ENCODE peak calls at places on chromosomes 16 and 17, in six cellular contexts. Z, S, I, R, Q and E are unnamed samples.
A peak's percentile ranks its signal among the peaks of the same experiment; 100 is the strongest.

GRCh38 chr17:16512011-16512410 is 20.0 kb upstream of the LRRC75A start:
- DNase-seq in Z (no peak), S (no peak), I (no peak), R (no peak), Q (no peak), E (no peak)

GRCh38 chr17:72974605-72975232 is 117.8 kb downstream of the SLC39A11 start:
- DNase-seq in Z (peak; percentile 43), S (no peak), I (no peak), R (no peak), Q (no peak), E (no peak)

GRCh38 chr16:21197621-21198020 is 13.8 kb downstream of the ZP2 start:
- DNase-seq in Z (no peak), S (no peak), I (no peak), R (no peak), Q (no peak), E (no peak)

GRCh38 chr16:27742333-27742732 is 192.4 kb downstream of the KATNIP start:
- DNase-seq in Z (no peak), S (no peak), I (no peak), R (no peak), Q (no peak), E (no peak)

GRCh38 chr17:69672924-69673323 is 258.4 kb downstream of the MAP2K6 start:
- DNase-seq in Z (no peak), S (no peak), I (no peak), R (no peak), Q (no peak), E (no peak)

GRCh38 chr16:56617212-56618085 is 8.1 kb upstream of the MT1E start:
- DNase-seq in Z (peak; percentile 70), S (peak; percentile 92), I (no peak), R (no peak), Q (no peak), E (peak; percentile 76)

GRCh38 chr16:20309786-20310185 is 17.5 kb downstream of the GP2 start:
- DNase-seq in Z (no peak), S (no peak), I (no peak), R (no peak), Q (no peak), E (no peak)

GRCh38 chr17:31511176-31511540 is 119.7 kb downstream of the RAB11FIP4 start:
- DNase-seq in Z (peak; percentile 57), S (no peak), I (no peak), R (no peak), Q (no peak), E (no peak)

GRCh38 chr17:64779344-64780095 is 117.4 kb upstream of the SMURF2 start:
- DNase-seq in Z (peak; percentile 27), S (no peak), I (no peak), R (no peak), Q (no peak), E (no peak)

GRCh38 chr17:72361892-72362291 is 241.1 kb downstream of the SOX9 start:
- DNase-seq in Z (no peak), S (no peak), I (no peak), R (no peak), Q (no peak), E (no peak)

GRCh38 chr17:10135539-10136257 is 62.7 kb downstream of the GAS7 start:
- DNase-seq in Z (peak; percentile 49), S (peak; percentile 89), I (peak; percentile 97), R (no peak), Q (no peak), E (peak; percentile 62)

GRCh38 chr17:5422505-5422904 is 2.5 kb downstream of the RPAIN start:
- DNase-seq in Z (no peak), S (no peak), I (no peak), R (no peak), Q (no peak), E (no peak)

GRCh38 chr16:57624806-57625500 is 3.5 kb upstream of the ADGRG1 start:
- DNase-seq in Z (no peak), S (no peak), I (no peak), R (no peak), Q (no peak), E (no peak)

GRCh38 chr17:13594310-13594709 is 7.4 kb downstream of the HS3ST3A1 start:
- DNase-seq in Z (no peak), S (no peak), I (no peak), R (peak; percentile 47), Q (no peak), E (no peak)

GRCh38 chr17:7281074-7281952 is at the start of gene SLC2A4:
- DNase-seq in Z (peak; percentile 97), S (peak; percentile 98), I (peak; percentile 99), R (peak; percentile 99), Q (peak; percentile 97), E (peak; percentile 96)

GRCh38 chr16:50841081-50841886 is 99.4 kb downstream of the CYLD start:
- DNase-seq in Z (no peak), S (no peak), I (no peak), R (no peak), Q (peak; percentile 78), E (peak; percentile 39)

GRCh38 chr16:4536391-4537106 is 2.0 kb downstream of the CDIP1 start:
- DNase-seq in Z (no peak), S (no peak), I (no peak), R (no peak), Q (no peak), E (no peak)

GRCh38 chr16:86171329-86171728 is 272.4 kb downstream of the IRF8 start:
- DNase-seq in Z (no peak), S (no peak), I (no peak), R (no peak), Q (no peak), E (no peak)

GRCh38 chr17:36195474-36196098 is 972 bp downstream of the CCL3L1 start:
- DNase-seq in Z (no peak), S (no peak), I (no peak), R (no peak), Q (no peak), E (no peak)

GRCh38 chr17:49997773-49998703 is 3.0 kb upstream of the DLX3 start:
- DNase-seq in Z (peak; percentile 83), S (peak; percentile 85), I (no peak), R (peak; percentile 92), Q (peak; percentile 88), E (peak; percentile 82)
- H3K27me3 ChIP-seq in Z (peaks cover 98% of the 10 kb centered on the region), S (peaks cover 39% of the 10 kb centered on the region), I (peaks cover 50% of the 10 kb centered on the region), R (peaks cover 76% of the 10 kb centered on the region), Q (peaks cover 24% of the 10 kb centered on the region), E (peaks cover 3% of the 10 kb centered on the region)

GRCh38 chr16:64740261-64740660 is 381.6 kb downstream of the CDH11 start:
- DNase-seq in Z (no peak), S (no peak), I (no peak), R (no peak), Q (no peak), E (no peak)
- TF ChIP-seq EP300 in Z (no peak), S (no peak), I (no peak), R (no peak), Q (no peak), E (no peak)

GRCh38 chr16:84367297-84367680 is 1.0 kb upstream of the ATP2C2 start:
- DNase-seq in Z (peak; percentile 69), S (no peak), I (no peak), R (no peak), Q (no peak), E (no peak)

GRCh38 chr16:84366208-84366607 is 2.1 kb upstream of the ATP2C2 start:
- DNase-seq in Z (no peak), S (no peak), I (no peak), R (no peak), Q (no peak), E (no peak)

GRCh38 chr16:84368327-84368996 is at the start of gene ATP2C2:
- DNase-seq in Z (peak; percentile 86), S (no peak), I (no peak), R (peak; percentile 38), Q (peak; percentile 42), E (no peak)

GRCh38 chr16:84369105-84369504 is 767 bp downstream of the ATP2C2 start:
- DNase-seq in Z (no peak), S (no peak), I (no peak), R (no peak), Q (no peak), E (no peak)

GRCh38 chr16:84367750-84368320 is 503 bp upstream of the ATP2C2 start:
- DNase-seq in Z (peak; percentile 60), S (no peak), I (no peak), R (no peak), Q (no peak), E (no peak)
- H3K27me3 ChIP-seq in Z (peaks cover 36% of the 10 kb centered on the region), S (peaks cover 21% of the 10 kb centered on the region), I (peaks cover 18% of the 10 kb centered on the region), R (peaks cover 70% of the 10 kb centered on the region), Q (peaks cover 36% of the 10 kb centered on the region), E (no peaks in the 10 kb centered on the region)

GRCh38 chr16:83953796-83954576 is 946 bp downstream of the OSGIN1 start:
- DNase-seq in Z (no peak), S (no peak), I (no peak), R (no peak), Q (peak; percentile 69), E (no peak)

GRCh38 chr16:83952587-83952939 is 477 bp upstream of the OSGIN1 start:
- DNase-seq in Z (no peak), S (no peak), I (no peak), R (no peak), Q (no peak), E (no peak)

GRCh38 chr16:83954577-83955016 is 1.6 kb downstream of the OSGIN1 start:
- DNase-seq in Z (peak; percentile 74), S (peak; percentile 82), I (no peak), R (no peak), Q (no peak), E (no peak)

GRCh38 chr16:83951544-83951943 is 1.5 kb upstream of the OSGIN1 start:
- DNase-seq in Z (no peak), S (no peak), I (no peak), R (no peak), Q (no peak), E (no peak)

GRCh38 chr16:83952940-83953795 is at the start of gene OSGIN1:
- DNase-seq in Z (peak; percentile 96), S (peak; percentile 98), I (peak; percentile 99), R (peak; percentile 88), Q (peak; percentile 97), E (peak; percentile 94)
- TF ChIP-seq EP300 in Z (no peak), S (peak; percentile 63), I (peak; percentile 1), R (peak; percentile 30), Q (peak; percentile 48), E (no peak)

GRCh38 chr16:81326971-81327370 is 12.2 kb downstream of the GAN start:
- DNase-seq in Z (no peak), S (no peak), I (no peak), R (no peak), Q (no peak), E (no peak)
- H3K27me3 ChIP-seq in Z (no peaks in the 10 kb centered on the region), S (no peaks in the 10 kb centered on the region), I (no peaks in the 10 kb centered on the region), R (no peaks in the 10 kb centered on the region), Q (no peaks in the 10 kb centered on the region), E (no peaks in the 10 kb centered on the region)